ENCODE peak calls at places on chromosomes 4 and X, in eight cellular contexts. R, H, L, E, S, J, C and Q are unnamed samples.
A peak's percentile ranks its signal among the peaks of the same experiment; 100 is the strongest.

GRCh38 chrX:87098477-87098876 is 419.1 kb upstream of the KLHL4 start:
- DNase-seq in R (no peak), H (no peak), L (no peak), E (no peak), S (no peak), J (no peak), C (no peak), Q (no peak)

GRCh38 chrX:112867570-112867969 is 26.9 kb upstream of the AMOT start:
- DNase-seq in R (peak; percentile 61), H (no peak), L (peak; percentile 22), E (no peak), S (no peak), J (no peak), C (no peak), Q (no peak)

GRCh38 chr4:41057456-41057855 is 156.9 kb downstream of the APBB2 start:
- DNase-seq in R (no peak), H (no peak), L (no peak), E (no peak), S (no peak), J (no peak), C (no peak), Q (no peak)

GRCh38 chr4:75919914-75920313 is 17.7 kb upstream of the PPEF2 start:
- DNase-seq in R (no peak), H (no peak), L (no peak), E (no peak), S (no peak), J (no peak), C (no peak), Q (no peak)

GRCh38 chr4:110962616-110963015 is 339.7 kb upstream of the PITX2 start:
- DNase-seq in R (no peak), H (no peak), L (no peak), E (no peak), S (no peak), J (no peak), C (no peak), Q (no peak)

GRCh38 chr4:188423039-188423438 is 283.8 kb downstream of the TRIML1 start:
- DNase-seq in R (no peak), H (no peak), L (no peak), E (no peak), S (no peak), J (no peak), C (no peak), Q (no peak)

GRCh38 chrX:45422216-45422925 is 221.7 kb upstream of the DIPK2B start:
- DNase-seq in R (no peak), H (no peak), L (no peak), E (no peak), S (no peak), J (no peak), C (no peak), Q (no peak)

GRCh38 chr4:124288706-124289486 is 423.6 kb downstream of the ANKRD50 start:
- DNase-seq in R (no peak), H (no peak), L (no peak), E (no peak), S (no peak), J (no peak), C (no peak), Q (no peak)

GRCh38 chr4:71609159-71609558 is 174.7 kb downstream of the GC start:
- DNase-seq in R (no peak), H (no peak), L (no peak), E (no peak), S (no peak), J (no peak), C (no peak), Q (no peak)

GRCh38 chr4:26509681-26510333 is 19.5 kb upstream of the CCKAR start:
- DNase-seq in R (no peak), H (no peak), L (no peak), E (no peak), S (no peak), J (no peak), C (no peak), Q (no peak)

GRCh38 chr4:120506536-120506935 is 416.0 kb downstream of the PRDM5 start:
- DNase-seq in R (no peak), H (no peak), L (no peak), E (no peak), S (no peak), J (no peak), C (no peak), Q (no peak)

GRCh38 chr4:158805628-158806471 is 37.0 kb downstream of the FNIP2 start:
- DNase-seq in R (no peak), H (peak; percentile 22), L (no peak), E (no peak), S (no peak), J (no peak), C (peak; percentile 47), Q (peak; percentile 43)
- TF ChIP-seq POLR2AphosphoS5 in R (no peak), H (no peak), L (no peak), E (peak; percentile 15), S (no peak), J (no peak), C (no peak), Q (peak; percentile 8)

GRCh38 chr4:7957113-7957656 is 17.5 kb upstream of the AFAP1 start:
- DNase-seq in R (no peak), H (no peak), L (no peak), E (no peak), S (no peak), J (no peak), C (no peak), Q (no peak)

GRCh38 chr4:7959066-7959465 is 19.4 kb upstream of the AFAP1 start:
- DNase-seq in R (no peak), H (no peak), L (no peak), E (no peak), S (no peak), J (no peak), C (no peak), Q (no peak)

GRCh38 chr4:7960790-7961655 is 21.4 kb upstream of the AFAP1 start:
- DNase-seq in R (no peak), H (peak; percentile 64), L (no peak), E (peak; percentile 94), S (no peak), J (no peak), C (peak; percentile 26), Q (peak; percentile 84)

GRCh38 chr4:7962609-7963508 is 23.2 kb upstream of the AFAP1 start:
- DNase-seq in R (no peak), H (no peak), L (no peak), E (no peak), S (no peak), J (no peak), C (no peak), Q (no peak)

DNA sequence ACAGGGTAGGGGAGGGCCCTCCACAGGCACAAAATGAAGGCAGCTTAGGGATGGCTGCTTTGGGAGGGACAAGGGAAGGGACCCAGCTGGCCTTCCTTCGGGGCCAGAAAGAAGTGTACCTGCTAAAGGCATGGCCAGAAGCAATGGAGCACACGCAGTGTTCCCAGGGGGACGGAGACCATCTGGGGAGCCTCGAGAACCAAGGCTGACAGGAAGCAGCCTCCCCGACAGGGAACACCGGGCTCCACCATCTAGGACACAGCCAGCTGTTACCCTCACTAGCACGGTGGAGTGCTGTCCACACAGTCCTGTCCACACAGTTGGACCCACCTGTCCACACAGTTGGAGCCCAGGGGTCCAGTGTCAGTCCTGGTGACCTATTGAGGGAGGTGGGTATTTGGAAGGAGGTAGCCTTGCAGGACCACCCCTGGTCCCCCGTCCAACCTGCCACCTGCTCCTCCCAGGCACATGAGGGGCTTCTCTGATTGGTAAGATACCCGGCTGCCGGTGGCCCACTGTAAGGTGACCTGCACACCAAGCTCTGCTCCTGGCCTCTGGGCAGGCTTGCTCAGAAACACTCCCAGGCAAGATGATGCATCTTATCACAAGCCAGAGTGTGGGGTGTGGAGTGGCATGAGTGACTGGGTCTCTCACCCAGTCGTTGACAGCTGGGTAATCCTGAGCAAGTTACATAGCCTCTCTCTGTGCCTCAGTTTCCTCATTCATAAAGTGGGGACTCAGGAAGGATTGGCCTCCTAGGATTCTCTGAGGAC is 20.5 kb upstream of the AFAP1 start:
- DNase-seq in R (no peak), H (no peak), L (no peak), E (peak; percentile 81), S (no peak), J (no peak), C (no peak), Q (no peak)
- TF ChIP-seq POLR2AphosphoS5 in R (no peak), H (no peak), L (no peak), E (peak; percentile 51), S (no peak), J (no peak), C (no peak), Q (no peak)

GRCh38 chrX:38583185-38583584 is 21.8 kb downstream of the TSPAN7 start:
- DNase-seq in R (no peak), H (no peak), L (no peak), E (no peak), S (no peak), J (no peak), C (no peak), Q (no peak)

GRCh38 chrX:38575888-38576287 is 14.5 kb downstream of the TSPAN7 start:
- DNase-seq in R (no peak), H (no peak), L (no peak), E (no peak), S (no peak), J (no peak), C (no peak), Q (no peak)

GRCh38 chrX:38574858-38575257 is 13.5 kb downstream of the TSPAN7 start:
- DNase-seq in R (no peak), H (no peak), L (no peak), E (no peak), S (no peak), J (no peak), C (no peak), Q (no peak)

GRCh38 chrX:38577738-38578137 is 16.4 kb downstream of the TSPAN7 start:
- DNase-seq in R (no peak), H (no peak), L (no peak), E (no peak), S (no peak), J (no peak), C (no peak), Q (no peak)

DNA sequence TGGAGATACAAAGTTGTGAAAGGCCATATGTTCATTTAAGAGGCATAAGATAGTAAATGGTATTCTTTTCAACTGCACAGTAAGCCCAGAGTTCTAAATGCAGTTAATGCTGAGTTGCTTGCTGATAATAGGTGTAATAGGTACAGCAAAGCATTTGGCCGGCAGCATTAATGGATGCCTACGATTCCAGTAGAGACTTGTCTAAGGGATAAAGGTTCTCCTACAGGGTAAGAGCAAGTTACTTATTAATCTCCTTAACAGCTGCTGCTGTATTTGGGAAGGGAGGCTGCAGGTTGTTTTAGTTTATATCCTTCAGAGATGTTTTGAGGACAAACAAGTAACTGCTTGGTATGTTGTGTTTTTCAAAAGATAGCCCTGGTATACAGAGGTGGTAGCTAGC is 16.8 kb downstream of the TSPAN7 start:
- DNase-seq in R (no peak), H (no peak), L (no peak), E (no peak), S (no peak), J (peak; percentile 4), C (no peak), Q (peak; percentile 4)
- TF ChIP-seq POLR2AphosphoS5 in R (no peak), H (no peak), L (no peak), E (no peak), S (no peak), J (no peak), C (no peak), Q (no peak)

GRCh38 chr4:143250617-143251016 is 65.9 kb downstream of the USP38 start:
- DNase-seq in R (no peak), H (no peak), L (no peak), E (no peak), S (no peak), J (no peak), C (no peak), Q (no peak)
- TF ChIP-seq POLR2AphosphoS5 in R (no peak), H (no peak), L (no peak), E (no peak), S (no peak), J (no peak), C (no peak), Q (no peak)

GRCh38 chr4:139872274-139872673 is 206.7 kb downstream of the MGST2 start:
- DNase-seq in R (no peak), H (no peak), L (no peak), E (no peak), S (no peak), J (peak; percentile 47), C (no peak), Q (no peak)
- TF ChIP-seq POLR2AphosphoS5 in R (no peak), H (no peak), L (no peak), E (no peak), S (no peak), J (no peak), C (peak; percentile 40), Q (no peak)